ENCODE peak calls at places on chromosome 13, in seven cellular contexts. U is cardiac muscle cell, K is brain microvascular endothelial cell, B is dorsolateral prefrontal cortex, C is upper lobe of left lung, F is RWPE2, X is esophagus muscularis mucosa. O is an unnamed sample.

GRCh38 chr13:31044658-31045620 is 112.5 kb downstream of the TEX26 start:
- DNase-seq in U (no peak), F (no peak), X (no peak), C (no peak), B (no peak), K (no peak), O (no peak)

GRCh38 chr13:46097015-46097414 is 7.8 kb downstream of the CPB2 start:
- DNase-seq in K (no peak), U (no peak), B (no peak), C (no peak), F (no peak), X (no peak), O (no peak)

GRCh38 chr13:79543883-79544282 is 62.9 kb downstream of the NDFIP2 start:
- DNase-seq in B (no peak), K (no peak), U (no peak), X (no peak), F (no peak), C (no peak), O (no peak)

GRCh38 chr13:79398915-79399314 is 7.1 kb downstream of the RBM26 start:
- DNase-seq in C (no peak), U (no peak), X (no peak), B (no peak), K (peak; percentile 67), F (no peak), O (no peak)

GRCh38 chr13:77698211-77699058 is 948 bp downstream of the SLAIN1 start:
- DNase-seq in U (no peak), B (peak; percentile 55), C (peak; percentile 34), X (no peak), K (no peak), F (no peak), O (peak; percentile 59)

GRCh38 chr13:48131481-48131992 is 36.6 kb upstream of the MED4 start:
- DNase-seq in X (no peak), K (no peak), F (no peak), C (no peak), B (no peak), U (no peak), O (no peak)

GRCh38 chr13:41006951-41007350 is 12.2 kb downstream of the ELF1 start:
- DNase-seq in U (no peak), K (no peak), C (no peak), B (no peak), F (no peak), X (no peak), O (no peak)

GRCh38 chr13:80884031-80884785 is 543.3 kb upstream of the SPRY2 start:
- DNase-seq in K (no peak), B (peak; percentile 36), X (no peak), F (no peak), U (no peak), C (no peak), O (no peak)

GRCh38 chr13:26508885-26509284 is 48.6 kb upstream of the WASF3 start:
- DNase-seq in B (no peak), F (peak; percentile 79), K (peak; percentile 82), C (no peak), X (no peak), U (peak; percentile 95), O (no peak)

GRCh38 chr13:99237981-99238662 is 20.1 kb downstream of the GPR18 start:
- DNase-seq in U (no peak), B (no peak), F (no peak), X (no peak), K (no peak), C (no peak), O (no peak)

GRCh38 chr13:65090191-65090590 is 2139.9 kb downstream of the PCDH9 start:
- DNase-seq in B (no peak), X (no peak), F (no peak), K (no peak), U (no peak), C (no peak), O (no peak)

GRCh38 chr13:32905864-32906180 is 110.4 kb upstream of the KL start:
- DNase-seq in C (no peak), U (no peak), F (no peak), B (no peak), K (no peak), X (no peak), O (no peak)

GRCh38 chr13:33865945-33866344 is 48.0 kb downstream of the RFC3 start:
- DNase-seq in K (no peak), U (no peak), C (no peak), X (no peak), B (no peak), F (no peak), O (no peak)

GRCh38 chr13:59677966-59678814 is 485.5 kb downstream of the DIAPH3 start:
- DNase-seq in K (peak; percentile 76), C (no peak), F (no peak), B (no peak), U (peak; percentile 83), X (no peak), O (peak; percentile 72)

GRCh38 chr13:110399801-110400200 is 92.7 kb downstream of the COL4A2 start:
- DNase-seq in B (no peak), X (no peak), U (peak; percentile 70), K (no peak), F (no peak), C (no peak), O (no peak)

GRCh38 chr13:110398564-110399507 is 91.8 kb downstream of the COL4A2 start:
- DNase-seq in U (peak; percentile 85), F (no peak), K (no peak), C (no peak), B (no peak), X (no peak), O (no peak)

GRCh38 chr13:110402301-110403069 is 95.4 kb downstream of the COL4A2 start:
- DNase-seq in K (no peak), B (no peak), F (no peak), U (no peak), X (no peak), C (no peak), O (no peak)

GRCh38 chr13:110403315-110403714 is 96.2 kb downstream of the COL4A2 start:
- DNase-seq in X (no peak), U (no peak), F (no peak), B (no peak), C (no peak), K (no peak), O (no peak)

GRCh38 chr13:110400786-110401533 is 93.9 kb downstream of the COL4A2 start:
- DNase-seq in B (no peak), X (no peak), C (no peak), U (peak; percentile 90), K (no peak), F (no peak), O (no peak)
- H3K27ac ChIP-seq in B (no peak overlapping the region), X (peak overlapping the region; percentile 89), C (peak overlapping the region; percentile 8), U (no peak overlapping the region), K (peak overlapping the region; percentile 100), F (no peak overlapping the region), O (peak overlapping the region; percentile 47)

GRCh38 chr13:73074101-73074500 is 15.3 kb downstream of the KLF5 start:
- DNase-seq in F (no peak), C (no peak), B (no peak), X (no peak), K (no peak), U (peak; percentile 28), O (no peak)

GRCh38 chr13:73076013-73076412 is 17.2 kb downstream of the KLF5 start:
- DNase-seq in X (no peak), F (no peak), U (no peak), K (no peak), B (no peak), C (no peak), O (no peak)

GRCh38 chr13:73077867-73078266 is 19.1 kb downstream of the KLF5 start:
- DNase-seq in U (no peak), F (no peak), K (no peak), C (no peak), B (no peak), X (no peak), O (no peak)

GRCh38 chr13:73073050-73073449 is 14.2 kb downstream of the KLF5 start:
- DNase-seq in X (no peak), F (no peak), C (no peak), K (no peak), U (peak; percentile 28), B (no peak), O (no peak)

DNA sequence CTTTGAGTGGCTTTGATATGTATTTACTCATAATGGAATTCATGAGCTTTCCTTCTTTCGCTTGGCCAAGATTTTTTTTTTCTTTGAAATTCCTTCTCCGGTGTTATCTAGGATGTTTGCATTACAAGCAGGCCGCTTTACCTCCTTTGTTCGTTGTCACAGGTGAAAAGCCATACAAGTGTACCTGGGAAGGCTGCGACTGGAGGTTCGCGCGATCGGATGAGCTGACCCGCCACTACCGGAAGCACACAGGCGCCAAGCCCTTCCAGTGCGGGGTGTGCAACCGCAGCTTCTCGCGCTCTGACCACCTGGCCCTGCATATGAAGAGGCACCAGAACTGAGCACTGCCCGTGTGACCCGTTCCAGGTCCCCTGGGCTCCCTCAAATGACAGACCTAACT is 16.7 kb downstream of the KLF5 start:
- DNase-seq in F (no peak), C (no peak), B (no peak), X (no peak), U (no peak), K (no peak), O (peak; percentile 56)
- H3K27ac ChIP-seq in F (peak overlapping the region; percentile 92), C (peak overlapping the region; percentile 24), B (no peak overlapping the region), X (no peak overlapping the region), U (no peak overlapping the region), K (no peak overlapping the region), O (peak overlapping the region; percentile 92)

DNA sequence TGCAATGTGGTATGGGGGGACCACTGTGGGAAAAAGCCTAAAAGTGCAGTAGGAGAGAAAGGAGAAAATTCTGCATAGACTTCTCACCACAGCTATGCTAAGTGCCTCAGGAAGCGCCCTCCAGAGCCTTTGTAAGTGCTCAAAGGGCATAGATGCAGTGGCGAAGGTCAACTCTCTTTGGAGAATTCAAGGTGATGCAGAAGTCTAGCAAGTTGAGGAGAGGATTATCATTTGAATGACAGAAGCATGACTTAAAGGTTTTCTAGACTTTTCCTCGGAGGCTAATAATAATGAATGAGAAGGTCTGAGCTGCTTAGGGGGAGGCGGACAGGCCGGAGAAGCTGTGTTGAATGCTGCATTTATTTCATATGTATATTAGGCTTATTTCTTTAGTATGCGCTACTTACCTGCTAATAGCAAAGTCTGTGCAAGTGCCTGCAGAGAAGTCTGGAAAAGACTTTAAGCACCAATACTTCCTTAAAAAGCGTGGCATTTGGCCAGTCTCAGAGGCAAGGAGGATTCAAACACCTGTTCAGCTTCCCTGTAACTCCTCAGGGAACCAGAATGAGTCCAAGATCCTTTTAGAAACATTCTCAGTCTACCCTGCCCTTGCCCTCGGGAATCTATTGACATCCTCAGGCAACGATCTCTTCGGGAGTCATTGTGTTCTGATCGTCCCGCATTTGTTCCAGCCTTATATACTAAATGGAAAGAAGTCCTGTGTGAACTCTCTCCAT is 56.2 kb downstream of the FLT1 start:
- DNase-seq in K (no peak), X (no peak), F (no peak), U (no peak), C (no peak), B (no peak), O (no peak)
- H3K27ac ChIP-seq in K (no peak overlapping the region), X (no peak overlapping the region), F (no peak overlapping the region), U (no peak overlapping the region), C (no peak overlapping the region), B (no peak overlapping the region), O (no peak overlapping the region)

GRCh38 chr13:113187263-113187669 is 21.2 kb downstream of the PCID2 start:
- DNase-seq in U (peak; percentile 98), F (peak; percentile 98), B (no peak), X (no peak), K (peak; percentile 100), C (peak; percentile 77), O (peak; percentile 84)
- H3K27ac ChIP-seq in U (no peak overlapping the region), F (peak overlapping the region; percentile 78), B (peak overlapping the region; percentile 65), X (peak overlapping the region; percentile 46), K (peak overlapping the region; percentile 95), C (peak overlapping the region; percentile 24), O (peak overlapping the region; percentile 80)